ENCODE peak calls at places on chromosome 14, in four cellular contexts. One of them, this sample, is unnamed.

GRCh38 chr14:90513151-90514014 is 116.6 kb downstream of the CALM1 start:
- ATAC-seq in CD8-positive, alpha-beta T cell: no peak
- ATAC-seq in CD4-positive, alpha-beta T cell: no peak
- ATAC-seq in K562: no peak
- ATAC-seq in this sample: no peak

GRCh38 chr14:36177489-36177888 is 967 bp upstream of the PTCSC3 start:
- ATAC-seq in K562: no peak
- ATAC-seq in CD4-positive, alpha-beta T cell: no peak
- ATAC-seq in CD8-positive, alpha-beta T cell: no peak
- ATAC-seq in this sample: no peak

GRCh38 chr14:75277796-75278421 is 719 bp upstream of the FOS start:
- ATAC-seq in CD8-positive, alpha-beta T cell: no peak
- ATAC-seq in CD4-positive, alpha-beta T cell: no peak
- ATAC-seq in K562: peak; percentile 2
- ATAC-seq in this sample: peak; percentile 9

GRCh38 chr14:55837467-55837866 is 257.5 kb downstream of the KTN1 start:
- ATAC-seq in CD4-positive, alpha-beta T cell: no peak
- ATAC-seq in CD8-positive, alpha-beta T cell: no peak
- ATAC-seq in K562: no peak
- ATAC-seq in this sample: no peak

GRCh38 chr14:39957987-39958386 is 525.8 kb upstream of the FBXO33 start:
- ATAC-seq in K562: no peak
- ATAC-seq in CD4-positive, alpha-beta T cell: no peak
- ATAC-seq in CD8-positive, alpha-beta T cell: no peak
- ATAC-seq in this sample: no peak

GRCh38 chr14:48751293-48751692 is 834.9 kb downstream of the RPS29 start:
- ATAC-seq in CD4-positive, alpha-beta T cell: no peak
- ATAC-seq in CD8-positive, alpha-beta T cell: no peak
- ATAC-seq in K562: no peak
- ATAC-seq in this sample: no peak

GRCh38 chr14:102933618-102934231 is 11.3 kb downstream of the AMN start:
- ATAC-seq in CD4-positive, alpha-beta T cell: no peak
- ATAC-seq in K562: no peak
- ATAC-seq in CD8-positive, alpha-beta T cell: no peak
- ATAC-seq in this sample: no peak

GRCh38 chr14:92496458-92496857 is 17.1 kb upstream of the RIN3 start:
- ATAC-seq in K562: no peak
- ATAC-seq in CD4-positive, alpha-beta T cell: no peak
- ATAC-seq in CD8-positive, alpha-beta T cell: no peak
- ATAC-seq in this sample: no peak

GRCh38 chr14:30779210-30779609 is 95.1 kb upstream of the COCH start:
- ATAC-seq in CD8-positive, alpha-beta T cell: no peak
- ATAC-seq in CD4-positive, alpha-beta T cell: no peak
- ATAC-seq in K562: no peak
- ATAC-seq in this sample: peak; percentile 62

GRCh38 chr14:22040781-22041125 is 367.1 kb upstream of the OR4E1 start:
- ATAC-seq in K562: no peak
- ATAC-seq in CD4-positive, alpha-beta T cell: no peak
- ATAC-seq in CD8-positive, alpha-beta T cell: peak; percentile 26
- ATAC-seq in this sample: no peak

GRCh38 chr14:94320243-94320642 is 2.9 kb downstream of the SERPINA6 start:
- ATAC-seq in K562: no peak
- ATAC-seq in CD4-positive, alpha-beta T cell: peak; percentile 29
- ATAC-seq in CD8-positive, alpha-beta T cell: no peak
- ATAC-seq in this sample: peak; percentile 83

GRCh38 chr14:29016050-29016900 is 249.7 kb downstream of the FOXG1 start:
- ATAC-seq in CD4-positive, alpha-beta T cell: no peak
- ATAC-seq in CD8-positive, alpha-beta T cell: no peak
- ATAC-seq in K562: peak; percentile 64
- ATAC-seq in this sample: no peak

GRCh38 chr14:71525663-71526246 is 406.5 kb upstream of the RGS6 start:
- ATAC-seq in CD4-positive, alpha-beta T cell: no peak
- ATAC-seq in CD8-positive, alpha-beta T cell: no peak
- ATAC-seq in K562: no peak
- ATAC-seq in this sample: no peak